ENCODE peak calls at places on chromosomes 6 and 20, in eight cellular contexts. G is thyroid gland, E is NB4, B is adrenal gland, P is uterus, Q is body of pancreas, K is prostate gland, H is breast epithelium. V is an unnamed sample.

GRCh38 chr20:32970973-32971300 is 33.3 kb downstream of the SUN5 start:
- DNase-seq in G (no peak), E (no peak), B (no peak), P (no peak), Q (no peak), K (no peak), H (peak), V (no peak)

GRCh38 chr20:4161447-4162251 is 146.3 kb upstream of the RNF24 start:
- DNase-seq in G (peak), E (no peak), B (no peak), P (no peak), Q (peak), K (peak), H (peak), V (no peak)

GRCh38 chr6:83546636-83547035 is 34.3 kb downstream of the PRSS35 start:
- DNase-seq in G (no peak), E (peak), B (no peak), P (no peak), Q (no peak), K (no peak), H (no peak), V (no peak)

GRCh38 chr6:139846538-139847321 is 472.3 kb upstream of the CITED2 start:
- DNase-seq in G (peak), E (peak), B (no peak), P (no peak), Q (no peak), K (no peak), H (no peak), V (no peak)

GRCh38 chr20:18034039-18034438 is 23.7 kb downstream of the OVOL2 start:
- DNase-seq in G (no peak), E (no peak), B (no peak), P (no peak), Q (no peak), K (no peak), H (no peak), V (no peak)

GRCh38 chr6:142624978-142625715 is 319.8 kb downstream of the HIVEP2 start:
- DNase-seq in G (no peak), E (no peak), B (no peak), P (no peak), Q (no peak), K (peak), H (no peak), V (no peak)

GRCh38 chr20:62321521-62321948 is 18.7 kb downstream of the ADRM1 start:
- DNase-seq in G (no peak), E (no peak), B (peak), P (no peak), Q (no peak), K (no peak), H (no peak), V (no peak)

GRCh38 chr6:4943716-4944115 is 60.1 kb downstream of the RPP40 start:
- DNase-seq in G (no peak), E (no peak), B (no peak), P (no peak), Q (no peak), K (no peak), H (no peak), V (no peak)

GRCh38 chr6:101268541-101268940 is 125.0 kb upstream of the GRIK2 start:
- DNase-seq in G (no peak), E (no peak), B (no peak), P (no peak), Q (no peak), K (no peak), H (no peak), V (no peak)

GRCh38 chr20:13098720-13099355 is 90.1 kb downstream of the SPTLC3 start:
- DNase-seq in G (no peak), E (no peak), B (no peak), P (no peak), Q (no peak), K (no peak), H (no peak), V (no peak)

GRCh38 chr20:34037121-34037520 is 43.4 kb downstream of the RALY start:
- DNase-seq in G (no peak), E (peak), B (no peak), P (no peak), Q (no peak), K (no peak), H (no peak), V (no peak)

GRCh38 chr20:47181056-47181862 is 175.2 kb downstream of the ZMYND8 start:
- DNase-seq in G (no peak), E (peak), B (peak), P (no peak), Q (no peak), K (peak), H (no peak), V (no peak)

GRCh38 chr6:1538810-1539482 is 70.8 kb upstream of the FOXC1 start:
- DNase-seq in G (no peak), E (no peak), B (no peak), P (no peak), Q (no peak), K (no peak), H (no peak), V (no peak)

GRCh38 chr6:42978487-42978792 is 541 bp downstream of the PEX6 start:
- DNase-seq in G (peak), E (peak), B (peak), P (peak), Q (peak), K (no peak), H (no peak), V (peak)

GRCh38 chr6:16939839-16940238 is 162.0 kb upstream of the STMND1 start:
- DNase-seq in G (no peak), E (no peak), B (no peak), P (no peak), Q (no peak), K (no peak), H (no peak), V (no peak)

GRCh38 chr20:13349240-13349604 is 128.1 kb downstream of the ISM1 start:
- DNase-seq in G (no peak), E (no peak), B (no peak), P (no peak), Q (no peak), K (no peak), H (no peak), V (no peak)

GRCh38 chr6:33978593-33979150 is 167.2 kb downstream of the GRM4 start:
- DNase-seq in G (no peak), E (no peak), B (no peak), P (no peak), Q (no peak), K (no peak), H (no peak), V (no peak)

GRCh38 chr6:29705389-29706231 is 17.6 kb upstream of the HLA-F start:
- DNase-seq in G (peak), E (no peak), B (peak), P (no peak), Q (peak), K (no peak), H (no peak), V (no peak)

GRCh38 chr20:44616604-44616964 is 34.2 kb downstream of the PKIG start:
- DNase-seq in G (peak), E (no peak), B (no peak), P (peak), Q (no peak), K (no peak), H (no peak), V (peak)

GRCh38 chr20:64256282-64256947 is 867 bp downstream of the PCMTD2 start:
- DNase-seq in G (no peak), E (no peak), B (no peak), P (no peak), Q (no peak), K (no peak), H (no peak), V (peak)

GRCh38 chr6:34205466-34205865 is 31.2 kb upstream of the HMGA1 start:
- DNase-seq in G (no peak), E (no peak), B (no peak), P (no peak), Q (no peak), K (no peak), H (no peak), V (no peak)

GRCh38 chr20:32809907-32810306 is 9.8 kb upstream of the MAPRE1 start:
- DNase-seq in G (no peak), E (no peak), B (no peak), P (no peak), Q (no peak), K (no peak), H (no peak), V (no peak)

GRCh38 chr20:43583982-43584432 is 6.7 kb upstream of the IFT52 start:
- DNase-seq in G (peak), E (peak), B (peak), P (peak), Q (peak), K (no peak), H (no peak), V (peak)

GRCh38 chr6:89400912-89401399 is 11.1 kb downstream of the RRAGD start:
- DNase-seq in G (peak), E (no peak), B (no peak), P (no peak), Q (no peak), K (no peak), H (no peak), V (no peak)

GRCh38 chr20:8431538-8432434 is 299.7 kb downstream of the PLCB1 start:
- DNase-seq in G (peak), E (no peak), B (peak), P (peak), Q (peak), K (no peak), H (peak), V (no peak)

GRCh38 chr6:2188397-2188796 is 57.0 kb downstream of the GMDS start:
- DNase-seq in G (no peak), E (no peak), B (no peak), P (no peak), Q (no peak), K (no peak), H (no peak), V (no peak)

GRCh38 chr20:36315545-36316351 is 9.6 kb downstream of the DLGAP4 start:
- DNase-seq in G (no peak), E (no peak), B (no peak), P (no peak), Q (no peak), K (no peak), H (no peak), V (peak)

GRCh38 chr20:46798430-46798829 is 89.0 kb downstream of the SLC2A10 start:
- DNase-seq in G (no peak), E (no peak), B (no peak), P (no peak), Q (no peak), K (no peak), H (no peak), V (no peak)

GRCh38 chr6:137493218-137494038 is 766 bp downstream of the OLIG3 start:
- DNase-seq in G (peak), E (no peak), B (no peak), P (no peak), Q (peak), K (no peak), H (no peak), V (no peak)

GRCh38 chr6:23446394-23447001 is 679.5 kb upstream of the NRSN1 start:
- DNase-seq in G (no peak), E (peak), B (no peak), P (no peak), Q (no peak), K (no peak), H (no peak), V (no peak)

GRCh38 chr20:3896302-3896701 is 7.1 kb downstream of the PANK2 start:
- DNase-seq in G (no peak), E (no peak), B (no peak), P (no peak), Q (no peak), K (no peak), H (no peak), V (no peak)

GRCh38 chr6:27478141-27478705 is 5.3 kb upstream of the ZNF184 start:
- DNase-seq in G (no peak), E (peak), B (no peak), P (no peak), Q (no peak), K (no peak), H (no peak), V (no peak)

GRCh38 chr6:113856011-113856551 is 1.1 kb upstream of the MARCKS start:
- DNase-seq in G (peak), E (peak), B (no peak), P (no peak), Q (peak), K (peak), H (no peak), V (peak)

GRCh38 chr6:3351105-3351676 is 92.4 kb downstream of the PSMG4 start:
- DNase-seq in G (peak), E (no peak), B (no peak), P (no peak), Q (no peak), K (peak), H (no peak), V (no peak)

GRCh38 chr20:37451616-37452015 is 69.4 kb upstream of the NNAT start:
- DNase-seq in G (no peak), E (no peak), B (no peak), P (no peak), Q (no peak), K (no peak), H (no peak), V (no peak)

GRCh38 chr6:84575264-84575663 is 189.1 kb downstream of the TBX18 start:
- DNase-seq in G (no peak), E (peak), B (no peak), P (no peak), Q (no peak), K (no peak), H (no peak), V (no peak)

GRCh38 chr20:5127204-5127858 is 523 bp downstream of the CDS2 start:
- DNase-seq in G (peak), E (peak), B (peak), P (peak), Q (peak), K (peak), H (peak), V (peak)

GRCh38 chr6:46989384-46989783 is 52.7 kb downstream of the ADGRF1 start:
- DNase-seq in G (no peak), E (no peak), B (peak), P (no peak), Q (peak), K (no peak), H (no peak), V (no peak)

GRCh38 chr20:41446471-41446870 is 79.9 kb upstream of the EMILIN3 start:
- DNase-seq in G (no peak), E (no peak), B (no peak), P (no peak), Q (no peak), K (no peak), H (no peak), V (no peak)

GRCh38 chr6:41545703-41546474 is at the start of gene FOXP4:
- DNase-seq in G (peak), E (peak), B (peak), P (peak), Q (peak), K (peak), H (peak), V (peak)
- TF ChIP-seq POLR2A in G (peak), E (no peak), B (no peak), P (peak), Q (peak), K (no peak), H (no peak), V (no peak)

GRCh38 chr6:138572200-138572875 is 73.0 kb upstream of the NHSL1 start:
- DNase-seq in G (peak), E (no peak), B (peak), P (peak), Q (peak), K (peak), H (peak), V (peak)

GRCh38 chr6:138571174-138571573 is 71.9 kb upstream of the NHSL1 start:
- DNase-seq in G (no peak), E (no peak), B (no peak), P (no peak), Q (no peak), K (no peak), H (no peak), V (no peak)

GRCh38 chr6:138572885-138573284 is 73.6 kb upstream of the NHSL1 start:
- DNase-seq in G (no peak), E (no peak), B (no peak), P (no peak), Q (no peak), K (no peak), H (no peak), V (no peak)

GRCh38 chr6:138570716-138571020 is 71.4 kb upstream of the NHSL1 start:
- DNase-seq in G (no peak), E (no peak), B (no peak), P (no peak), Q (no peak), K (no peak), H (no peak), V (no peak)

DNA sequence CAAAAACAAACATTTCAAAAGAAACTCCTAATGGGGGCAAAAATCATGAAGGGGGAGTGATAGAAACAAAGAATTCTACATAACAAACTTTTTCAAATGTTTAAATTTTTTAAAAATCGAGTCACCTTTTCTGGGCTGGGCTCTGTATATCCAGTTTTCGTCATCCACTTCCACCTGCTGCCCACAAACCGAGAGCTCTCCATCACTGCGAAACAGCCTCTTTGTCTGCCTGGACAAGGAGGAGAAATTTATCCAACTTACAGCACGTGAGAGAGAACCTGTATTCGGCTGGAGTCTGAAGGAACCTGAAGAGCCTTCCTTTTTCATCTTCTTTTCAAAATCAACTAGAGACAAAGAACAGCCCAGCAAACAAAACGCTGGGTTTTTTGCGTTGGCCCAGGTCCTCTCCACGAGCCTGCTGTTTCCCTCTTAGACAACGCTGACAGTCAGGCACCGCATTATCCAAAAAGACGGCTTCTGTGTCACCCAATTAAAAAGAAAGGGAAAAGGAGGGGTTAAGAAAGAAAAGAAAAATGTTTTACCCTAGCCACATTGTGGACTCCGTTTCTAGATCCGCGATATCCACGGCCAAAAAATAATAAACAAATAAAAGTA is 72.4 kb upstream of the NHSL1 start:
- DNase-seq in G (no peak), E (no peak), B (no peak), P (no peak), Q (no peak), K (no peak), H (no peak), V (no peak)
- H3K4me3 ChIP-seq in G (peak), E (no peak), B (no peak), P (peak), Q (no peak), K (peak), H (peak), V (no peak)

GRCh38 chr6:149750136-149750609 is 632 bp downstream of the PCMT1 start:
- DNase-seq in G (peak), E (peak), B (peak), P (peak), Q (no peak), K (peak), H (peak), V (peak)

GRCh38 chr6:149751239-149751638 is 1.7 kb downstream of the PCMT1 start:
- DNase-seq in G (no peak), E (no peak), B (no peak), P (no peak), Q (no peak), K (no peak), H (no peak), V (no peak)

GRCh38 chr6:149749594-149750135 is at the start of gene PCMT1:
- DNase-seq in G (peak), E (peak), B (peak), P (peak), Q (peak), K (peak), H (peak), V (peak)

GRCh38 chr6:149746147-149746946 is at the start of gene NUP43:
- DNase-seq in G (peak), E (peak), B (peak), P (peak), Q (peak), K (peak), H (peak), V (peak)
- TF ChIP-seq POLR2A in G (peak), E (peak), B (no peak), P (peak), Q (peak), K (no peak), H (no peak), V (no peak)

DNA sequence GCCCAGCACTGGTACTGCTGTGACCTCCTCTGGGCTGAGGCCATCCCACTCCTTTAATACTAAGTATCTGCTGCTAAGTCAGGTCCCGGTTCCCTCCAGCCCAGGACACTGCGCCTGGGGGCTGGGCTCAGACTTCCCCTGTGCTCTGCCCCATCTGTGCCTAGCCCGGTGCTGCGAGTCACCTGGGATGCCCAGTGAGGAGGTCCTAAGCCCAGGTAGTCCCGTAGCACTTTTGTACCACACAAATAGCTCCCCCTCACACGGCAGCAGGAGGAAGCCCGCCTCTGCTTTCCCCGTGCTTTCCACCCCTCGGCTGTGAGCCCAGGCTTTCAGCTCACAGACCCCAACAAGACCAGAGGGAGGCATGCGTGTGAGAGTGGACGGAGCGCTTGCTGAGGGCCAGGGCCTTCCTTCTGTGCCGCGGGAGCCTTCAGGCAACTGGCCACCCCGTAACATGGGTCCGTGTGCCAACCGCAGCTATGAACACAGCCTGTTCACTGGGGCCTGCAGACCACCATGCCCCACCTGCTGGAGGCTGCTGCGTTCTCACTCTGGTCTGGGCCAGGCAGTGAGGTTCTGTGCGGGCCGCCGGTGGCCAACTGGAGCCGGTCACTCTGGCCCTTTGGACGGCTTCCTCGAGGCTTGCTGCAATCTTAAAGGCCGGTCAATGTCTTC is 79.9 kb upstream of the MPC1 start:
- DNase-seq in G (no peak), E (no peak), B (no peak), P (no peak), Q (no peak), K (no peak), H (no peak), V (peak)
- H3K4me3 ChIP-seq in G (no peak), E (no peak), B (no peak), P (no peak), Q (no peak), K (no peak), H (no peak), V (no peak)